ENCODE peak calls at places on chromosomes 5 and 9, in four cellular contexts. A, J, U and C are unnamed samples.

GRCh38 chr9:114722937-114723620 is 41.1 kb upstream of the TEX48 start:
- DNase-seq in U (no peak), A (no peak), J (no peak), C (no peak)

GRCh38 chr5:173760461-173761181 is 127.5 kb upstream of the CPEB4 start:
- DNase-seq in A (no peak), U (no peak), J (no peak), C (no peak)

GRCh38 chr9:137435980-137436760 is 5.0 kb downstream of the ENTPD8 start:
- DNase-seq in J (peak), U (peak), A (peak), C (no peak)

GRCh38 chr5:94906750-94907149 is 288.3 kb downstream of the SLF1 start:
- DNase-seq in J (no peak), U (no peak), A (no peak), C (no peak)

GRCh38 chr9:119003218-119003617 is 366.0 kb downstream of the BRINP1 start:
- DNase-seq in A (no peak), J (no peak), U (no peak), C (no peak)

GRCh38 chr9:36101916-36102741 is 34.4 kb upstream of the GLIPR2 start:
- DNase-seq in J (no peak), A (no peak), U (peak), C (no peak)

GRCh38 chr9:121599186-121599871 is 52.1 kb upstream of the DAB2IP start:
- DNase-seq in U (peak), J (peak), A (peak), C (peak)

GRCh38 chr5:144467795-144468194 is 297.1 kb downstream of the KCTD16 start:
- DNase-seq in U (no peak), A (no peak), J (no peak), C (no peak)

GRCh38 chr5:77012601-77013000 is 17.6 kb upstream of the AGGF1 start:
- DNase-seq in J (no peak), U (no peak), A (no peak), C (no peak)

GRCh38 chr5:134969166-134969565 is 1.5 kb downstream of the CATSPER3 start:
- DNase-seq in U (no peak), A (no peak), J (no peak), C (no peak)

GRCh38 chr5:1167728-1168709 is 33.4 kb upstream of the SLC6A19 start:
- DNase-seq in U (peak), J (peak), A (peak), C (no peak)

DNA sequence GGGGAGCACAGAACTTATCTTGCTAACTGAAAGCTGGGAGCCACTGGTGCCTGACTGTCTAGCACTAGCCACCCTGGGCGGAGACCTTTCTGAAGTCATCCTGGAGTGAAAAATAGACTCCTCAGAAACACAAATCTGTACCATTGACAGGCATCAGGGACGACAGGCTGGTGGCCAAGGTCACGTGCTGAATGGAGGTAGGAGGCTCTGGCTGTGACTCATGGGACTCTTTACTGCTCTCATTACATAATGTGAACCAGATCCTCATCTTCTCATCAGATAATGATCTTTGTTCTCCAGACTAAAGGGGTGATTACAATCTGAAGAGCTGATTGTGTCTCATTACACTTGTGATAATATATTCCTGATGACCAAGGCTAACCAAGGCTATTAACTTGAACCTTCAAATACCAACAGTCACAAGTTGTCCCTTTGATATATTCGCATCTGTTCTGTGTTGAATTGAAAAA is 91.8 kb downstream of the SEMA5A start:
- DNase-seq in A (no peak), J (no peak), U (no peak), C (no peak)
- H3K4me3 ChIP-seq in A (no peak), J (no peak), U (no peak), C (no peak)

GRCh38 chr9:5511935-5512580 is 1.7 kb downstream of the PDCD1LG2 start:
- DNase-seq in A (no peak), U (no peak), J (no peak), C (no peak)
- H3K4me3 ChIP-seq in A (no peak), U (peak), J (peak), C (peak)

GRCh38 chr9:27818348-27818747 is 245.1 kb upstream of the C9orf72 start:
- DNase-seq in A (no peak), J (no peak), U (no peak), C (no peak)

GRCh38 chr9:27817747-27818146 is 244.5 kb upstream of the C9orf72 start:
- DNase-seq in U (no peak), J (no peak), A (no peak), C (no peak)
- H3K4me3 ChIP-seq in U (no peak), J (no peak), A (no peak), C (no peak)

GRCh38 chr9:91483189-91483691 is 59.6 kb upstream of the NFIL3 start:
- DNase-seq in A (no peak), U (peak), J (peak), C (no peak)
- H3K4me3 ChIP-seq in A (no peak), U (peak), J (peak), C (peak)

DNA sequence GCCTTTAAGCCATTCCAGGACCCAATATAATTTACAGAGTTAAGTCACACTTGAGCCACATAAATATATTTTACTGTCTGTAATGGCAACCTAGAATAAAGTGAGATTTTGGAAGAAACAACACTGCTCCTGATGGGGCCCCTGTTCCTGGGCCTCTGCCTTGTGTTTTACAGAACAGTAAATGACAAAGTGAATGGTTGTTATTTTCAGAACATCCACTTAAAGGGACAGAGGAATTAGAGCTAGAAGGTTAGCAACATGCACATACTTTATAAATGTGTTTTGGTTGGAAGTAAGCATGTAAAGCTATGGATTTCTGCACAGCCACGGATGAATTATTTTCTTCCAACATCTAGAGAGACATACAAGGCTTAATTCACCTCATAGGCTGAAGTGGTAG is 3.6 kb downstream of the PTGER4 start:
- DNase-seq in A (no peak), U (no peak), J (no peak), C (no peak)
- H3K4me3 ChIP-seq in A (no peak), U (peak), J (peak), C (peak)

GRCh38 chr9:133939386-133939785 is 52.7 kb downstream of the VAV2 start:
- DNase-seq in U (no peak), J (no peak), A (no peak), C (no peak)

GRCh38 chr9:133938086-133938485 is 54.0 kb downstream of the VAV2 start:
- DNase-seq in A (no peak), J (no peak), U (no peak), C (no peak)

GRCh38 chr9:133938670-133939258 is 53.4 kb downstream of the VAV2 start:
- DNase-seq in J (no peak), A (no peak), U (no peak), C (no peak)

GRCh38 chr9:133935328-133936040 is 56.6 kb downstream of the VAV2 start:
- DNase-seq in U (peak), A (peak), J (peak), C (no peak)

GRCh38 chr9:133937120-133937519 is 55.0 kb downstream of the VAV2 start:
- DNase-seq in U (no peak), A (no peak), J (no peak), C (no peak)
- H3K4me3 ChIP-seq in U (no peak), A (no peak), J (no peak), C (no peak)

GRCh38 chr5:174837919-174838902 is 113.8 kb downstream of the MSX2 start:
- DNase-seq in U (peak), J (no peak), A (no peak), C (no peak)
- H3K4me3 ChIP-seq in U (no peak), J (no peak), A (no peak), C (no peak)

GRCh38 chr5:138611295-138612220 is 36.4 kb upstream of the HSPA9 start:
- DNase-seq in A (peak), J (no peak), U (no peak), C (no peak)
- H3K4me3 ChIP-seq in A (no peak), J (peak), U (peak), C (peak)

GRCh38 chr5:97075649-97076048 is 66.8 kb downstream of the LIX1 start:
- DNase-seq in J (no peak), U (no peak), A (no peak), C (no peak)

GRCh38 chr5:97077246-97077645 is 65.2 kb downstream of the LIX1 start:
- DNase-seq in U (no peak), A (no peak), J (no peak), C (no peak)

GRCh38 chr5:97073420-97073819 is 69.0 kb downstream of the LIX1 start:
- DNase-seq in U (no peak), A (no peak), J (no peak), C (no peak)

GRCh38 chr5:97074859-97075489 is 67.4 kb downstream of the LIX1 start:
- DNase-seq in U (no peak), J (no peak), A (no peak), C (no peak)

GRCh38 chr5:97076098-97076497 is 66.3 kb downstream of the LIX1 start:
- DNase-seq in J (no peak), U (no peak), A (no peak), C (no peak)
- H3K4me3 ChIP-seq in J (no peak), U (no peak), A (no peak), C (no peak)

GRCh38 chr9:123090198-123090896 is 56.9 kb downstream of the GPR21 start:
- DNase-seq in U (no peak), J (no peak), A (no peak), C (no peak)

GRCh38 chr9:123085916-123086315 is 52.4 kb downstream of the GPR21 start:
- DNase-seq in A (no peak), U (no peak), J (no peak), C (no peak)

GRCh38 chr9:123089040-123089439 is 55.6 kb downstream of the GPR21 start:
- DNase-seq in A (no peak), U (no peak), J (no peak), C (no peak)

GRCh38 chr9:123089790-123090189 is 56.3 kb downstream of the GPR21 start:
- DNase-seq in J (no peak), A (no peak), U (no peak), C (no peak)

DNA sequence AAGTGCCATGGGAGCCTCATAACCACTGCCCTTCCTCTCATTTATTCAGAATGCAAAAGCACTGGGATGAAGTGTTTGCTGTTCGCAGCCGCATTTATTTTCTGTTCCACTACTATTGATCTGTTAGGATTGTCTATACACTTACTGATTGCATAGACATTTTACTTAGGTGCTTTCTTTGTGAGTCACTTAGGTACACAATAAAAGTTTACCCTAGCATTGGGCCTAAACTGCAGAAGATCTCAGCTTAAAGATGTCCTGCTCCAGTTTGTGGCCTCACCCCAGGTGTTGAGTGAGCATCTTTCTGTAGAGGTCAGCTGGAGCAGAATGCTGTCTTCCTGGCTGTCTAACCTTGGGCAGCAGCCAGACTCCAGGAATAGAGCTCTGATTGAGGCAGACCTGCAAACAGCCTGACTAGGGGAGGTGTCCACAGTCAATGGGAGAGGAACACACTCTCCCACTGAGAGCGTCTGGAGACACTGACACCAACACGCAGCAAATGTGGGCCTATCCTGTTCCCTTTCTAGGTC is 54.0 kb downstream of the GPR21 start:
- DNase-seq in U (no peak), A (no peak), J (no peak), C (no peak)
- H3K4me3 ChIP-seq in U (no peak), A (no peak), J (no peak), C (no peak)